ENCODE peak calls at places on chromosomes 12 and 14, in nine cellular contexts. X is PC-9, K is right atrium auricular region, P is MM.1S, O is PC-3, U is OCI-LY7, R is stomach, M is heart right ventricle, N is mucosa of descending colon. F is an unnamed sample.

GRCh38 chr12:54082402-54082892 is 28.8 kb downstream of the HOXC4 start:
- DNase-seq in X (no peak), K (no peak), P (peak), O (no peak), U (peak), R (peak), M (no peak), N (peak), F (no peak)

GRCh38 chr14:104420990-104421389 is 158.6 kb upstream of the C14orf180 start:
- DNase-seq in X (no peak), K (peak), P (no peak), O (no peak), U (no peak), R (no peak), M (no peak), N (no peak), F (peak)

GRCh38 chr12:53750812-53751335 is 905 bp downstream of the CISTR start:
- DNase-seq in X (no peak), K (no peak), P (no peak), O (no peak), U (peak), R (no peak), M (peak), N (peak), F (peak)

GRCh38 chr12:104498211-104498801 is 41.6 kb downstream of the CHST11 start:
- DNase-seq in X (no peak), K (no peak), P (no peak), O (no peak), U (no peak), R (no peak), M (no peak), N (no peak), F (no peak)

GRCh38 chr14:102775855-102776760 is 1.1 kb upstream of the TRAF3 start:
- DNase-seq in X (peak), K (no peak), P (no peak), O (peak), U (no peak), R (peak), M (no peak), N (peak), F (peak)

GRCh38 chr12:103505371-103506236 is 9.8 kb upstream of the C12orf42 start:
- DNase-seq in X (no peak), K (no peak), P (peak), O (peak), U (no peak), R (no peak), M (no peak), N (no peak), F (peak)

GRCh38 chr14:96268426-96269358 is 12.7 kb downstream of the BDKRB1 start:
- DNase-seq in X (peak), K (peak), P (no peak), O (peak), U (no peak), R (no peak), M (peak), N (peak), F (no peak)

GRCh38 chr14:87617079-87617478 is 375.9 kb downstream of the GALC start:
- DNase-seq in X (no peak), K (no peak), P (no peak), O (no peak), U (peak), R (no peak), M (no peak), N (no peak), F (no peak)

GRCh38 chr14:66468778-66469367 is 17.3 kb upstream of the CCDC196 start:
- DNase-seq in X (no peak), K (no peak), P (no peak), O (no peak), U (peak), R (no peak), M (no peak), N (no peak), F (no peak)

GRCh38 chr14:72045885-72046284 is 113.7 kb downstream of the RGS6 start:
- DNase-seq in X (no peak), K (no peak), P (no peak), O (no peak), U (no peak), R (no peak), M (no peak), N (no peak), F (no peak)

GRCh38 chr12:53862831-53863230 is 75.8 kb upstream of the HOXC13 start:
- DNase-seq in X (peak), K (no peak), P (no peak), O (peak), U (no peak), R (no peak), M (no peak), N (no peak), F (no peak)

GRCh38 chr12:42162198-42162597 is 17.5 kb upstream of the GXYLT1 start:
- DNase-seq in X (no peak), K (no peak), P (no peak), O (peak), U (no peak), R (no peak), M (no peak), N (no peak), F (no peak)

GRCh38 chr14:66752109-66752508 is 244.2 kb downstream of the GPHN start:
- DNase-seq in X (no peak), K (no peak), P (no peak), O (no peak), U (no peak), R (no peak), M (no peak), N (no peak), F (no peak)

GRCh38 chr12:90712671-90713070 is 242.3 kb downstream of the CCER1 start:
- DNase-seq in X (no peak), K (no peak), P (no peak), O (peak), U (no peak), R (no peak), M (no peak), N (no peak), F (no peak)

GRCh38 chr12:561116-561705 is 101.5 kb downstream of the B4GALNT3 start:
- DNase-seq in X (no peak), K (no peak), P (no peak), O (no peak), U (no peak), R (no peak), M (no peak), N (peak), F (no peak)

GRCh38 chr14:69580009-69580577 is 5.4 kb upstream of the CCDC177 start:
- DNase-seq in X (peak), K (peak), P (peak), O (peak), U (peak), R (peak), M (no peak), N (no peak), F (no peak)

GRCh38 chr14:37232907-37233481 is 35.3 kb downstream of the MIPOL1 start:
- DNase-seq in X (peak), K (no peak), P (peak), O (peak), U (peak), R (no peak), M (no peak), N (no peak), F (peak)

GRCh38 chr14:96198430-96199133 is 6.1 kb upstream of the BDKRB2 start:
- DNase-seq in X (no peak), K (no peak), P (no peak), O (no peak), U (no peak), R (no peak), M (no peak), N (no peak), F (no peak)

GRCh38 chr14:96051642-96052540 is 12.7 kb downstream of the C14orf132 start:
- DNase-seq in X (no peak), K (no peak), P (peak), O (peak), U (peak), R (peak), M (no peak), N (no peak), F (peak)

GRCh38 chr12:124337628-124338027 is 42.7 kb downstream of the RFLNA start:
- DNase-seq in X (no peak), K (no peak), P (no peak), O (no peak), U (no peak), R (no peak), M (no peak), N (no peak), F (no peak)

GRCh38 chr14:68507544-68508081 is 285.3 kb downstream of the ZFP36L1 start:
- DNase-seq in X (no peak), K (no peak), P (no peak), O (no peak), U (peak), R (no peak), M (no peak), N (no peak), F (no peak)

GRCh38 chr14:59069455-59069854 is 119.0 kb upstream of the DAAM1 start:
- DNase-seq in X (no peak), K (no peak), P (no peak), O (no peak), U (no peak), R (no peak), M (no peak), N (no peak), F (no peak)

GRCh38 chr12:230925-231671 is 17.1 kb upstream of the SLC6A12 start:
- DNase-seq in X (no peak), K (no peak), P (no peak), O (no peak), U (no peak), R (no peak), M (no peak), N (no peak), F (no peak)

GRCh38 chr14:25953532-25954144 is 644.2 kb downstream of the NOVA1 start:
- DNase-seq in X (no peak), K (no peak), P (no peak), O (peak), U (no peak), R (no peak), M (no peak), N (no peak), F (no peak)

GRCh38 chr14:61694830-61695694 is at the start of gene HIF1A:
- DNase-seq in X (peak), K (peak), P (peak), O (peak), U (peak), R (peak), M (peak), N (peak), F (peak)

GRCh38 chr14:58960945-58961731 is 227.3 kb upstream of the DAAM1 start:
- DNase-seq in X (no peak), K (no peak), P (no peak), O (no peak), U (no peak), R (no peak), M (no peak), N (no peak), F (no peak)

GRCh38 chr12:123963829-123964228 is 8.8 kb downstream of the CCDC92 start:
- DNase-seq in X (no peak), K (no peak), P (no peak), O (no peak), U (no peak), R (no peak), M (no peak), N (no peak), F (no peak)

GRCh38 chr14:55500219-55500701 is 59.8 kb upstream of the TBPL2 start:
- DNase-seq in X (no peak), K (no peak), P (no peak), O (no peak), U (no peak), R (no peak), M (no peak), N (no peak), F (no peak)

GRCh38 chr12:111677186-111677585 is 8.6 kb downstream of the BRAP start:
- DNase-seq in X (no peak), K (no peak), P (no peak), O (no peak), U (no peak), R (no peak), M (no peak), N (no peak), F (no peak)

GRCh38 chr12:111672822-111673381 is 12.9 kb downstream of the BRAP start:
- DNase-seq in X (no peak), K (no peak), P (no peak), O (no peak), U (no peak), R (no peak), M (no peak), N (no peak), F (no peak)

GRCh38 chr12:111673503-111673902 is 12.3 kb downstream of the BRAP start:
- DNase-seq in X (no peak), K (no peak), P (no peak), O (peak), U (peak), R (no peak), M (no peak), N (no peak), F (peak)
- TF ChIP-seq CTCF in X (peak), K (peak), P (no peak), O (peak), U (peak), R (peak), M (peak), N (no peak), F (peak)

GRCh38 chr12:47377414-47378221 is 297.9 kb upstream of the AMIGO2 start:
- DNase-seq in X (no peak), K (peak), P (no peak), O (peak), U (no peak), R (peak), M (peak), N (peak), F (no peak)
- TF ChIP-seq CTCF in X (no peak), K (no peak), P (no peak), O (no peak), U (no peak), R (no peak), M (no peak), N (no peak), F (no peak)

GRCh38 chr12:94649349-94650142 is 811 bp downstream of the TMCC3 start:
- DNase-seq in X (no peak), K (no peak), P (peak), O (peak), U (no peak), R (peak), M (peak), N (peak), F (peak)

GRCh38 chr12:94648578-94648977 is 1.8 kb downstream of the TMCC3 start:
- DNase-seq in X (peak), K (no peak), P (no peak), O (peak), U (no peak), R (no peak), M (no peak), N (no peak), F (no peak)

GRCh38 chr12:94644622-94645021 is 5.7 kb downstream of the TMCC3 start:
- DNase-seq in X (peak), K (no peak), P (no peak), O (peak), U (no peak), R (no peak), M (no peak), N (no peak), F (peak)

GRCh38 chr12:94650143-94651056 is at the start of gene TMCC3:
- DNase-seq in X (no peak), K (no peak), P (peak), O (peak), U (no peak), R (peak), M (peak), N (peak), F (peak)
- TF ChIP-seq CTCF in X (no peak), K (no peak), P (no peak), O (no peak), U (no peak), R (no peak), M (no peak), N (no peak), F (no peak)

GRCh38 chr12:12609692-12610091 is 2.0 kb upstream of the CREBL2 start:
- DNase-seq in X (no peak), K (no peak), P (no peak), O (no peak), U (no peak), R (no peak), M (no peak), N (no peak), F (no peak)

GRCh38 chr12:12610711-12611110 is 965 bp upstream of the CREBL2 start:
- DNase-seq in X (no peak), K (no peak), P (no peak), O (no peak), U (no peak), R (no peak), M (no peak), N (no peak), F (no peak)

GRCh38 chr12:12606793-12607589 is 4.7 kb upstream of the CREBL2 start:
- DNase-seq in X (peak), K (no peak), P (no peak), O (peak), U (no peak), R (no peak), M (no peak), N (no peak), F (peak)

GRCh38 chr12:12611512-12612306 is at the start of gene CREBL2:
- DNase-seq in X (peak), K (peak), P (peak), O (peak), U (peak), R (peak), M (peak), N (peak), F (peak)

DNA sequence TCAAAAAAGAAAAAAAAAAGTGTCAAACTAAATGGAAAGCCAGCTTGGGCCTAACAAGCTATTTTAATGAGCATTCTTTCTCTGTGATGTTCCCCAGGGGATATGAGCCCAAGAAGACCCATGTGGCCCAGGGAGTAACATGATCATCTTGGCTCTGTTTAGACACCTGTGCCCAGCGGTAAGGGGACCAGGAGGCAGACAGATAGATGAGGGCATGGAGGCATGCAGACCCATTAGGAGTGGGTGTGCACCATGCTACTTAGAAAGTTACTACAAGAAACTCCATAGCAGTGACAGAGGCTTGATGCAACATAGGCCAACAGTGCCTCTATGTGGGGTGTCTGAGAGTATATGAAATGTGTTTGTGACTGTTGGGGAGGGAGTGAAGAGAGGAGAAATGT is 3.1 kb upstream of the CREBL2 start:
- DNase-seq in X (peak), K (no peak), P (no peak), O (peak), U (peak), R (no peak), M (no peak), N (no peak), F (peak)
- TF ChIP-seq CTCF in X (peak), K (no peak), P (no peak), O (peak), U (peak), R (no peak), M (peak), N (no peak), F (peak)

GRCh38 chr12:63967358-63967757 is 122.9 kb downstream of the SRGAP1 start:
- DNase-seq in X (no peak), K (no peak), P (no peak), O (peak), U (no peak), R (no peak), M (no peak), N (no peak), F (no peak)
- TF ChIP-seq CTCF in X (no peak), K (no peak), P (no peak), O (no peak), U (no peak), R (no peak), M (no peak), N (no peak), F (no peak)

GRCh38 chr12:52307836-52308806 is 13.1 kb downstream of the KRT83 start:
- DNase-seq in X (peak), K (no peak), P (no peak), O (peak), U (no peak), R (peak), M (peak), N (no peak), F (peak)
- TF ChIP-seq CTCF in X (no peak), K (peak), P (no peak), O (no peak), U (no peak), R (peak), M (peak), N (no peak), F (no peak)

GRCh38 chr12:128387811-128388422 is 120.9 kb downstream of the TMEM132C start:
- DNase-seq in X (no peak), K (peak), P (no peak), O (peak), U (peak), R (peak), M (peak), N (no peak), F (peak)
- TF ChIP-seq CTCF in X (peak), K (peak), P (peak), O (peak), U (peak), R (peak), M (peak), N (peak), F (peak)

DNA sequence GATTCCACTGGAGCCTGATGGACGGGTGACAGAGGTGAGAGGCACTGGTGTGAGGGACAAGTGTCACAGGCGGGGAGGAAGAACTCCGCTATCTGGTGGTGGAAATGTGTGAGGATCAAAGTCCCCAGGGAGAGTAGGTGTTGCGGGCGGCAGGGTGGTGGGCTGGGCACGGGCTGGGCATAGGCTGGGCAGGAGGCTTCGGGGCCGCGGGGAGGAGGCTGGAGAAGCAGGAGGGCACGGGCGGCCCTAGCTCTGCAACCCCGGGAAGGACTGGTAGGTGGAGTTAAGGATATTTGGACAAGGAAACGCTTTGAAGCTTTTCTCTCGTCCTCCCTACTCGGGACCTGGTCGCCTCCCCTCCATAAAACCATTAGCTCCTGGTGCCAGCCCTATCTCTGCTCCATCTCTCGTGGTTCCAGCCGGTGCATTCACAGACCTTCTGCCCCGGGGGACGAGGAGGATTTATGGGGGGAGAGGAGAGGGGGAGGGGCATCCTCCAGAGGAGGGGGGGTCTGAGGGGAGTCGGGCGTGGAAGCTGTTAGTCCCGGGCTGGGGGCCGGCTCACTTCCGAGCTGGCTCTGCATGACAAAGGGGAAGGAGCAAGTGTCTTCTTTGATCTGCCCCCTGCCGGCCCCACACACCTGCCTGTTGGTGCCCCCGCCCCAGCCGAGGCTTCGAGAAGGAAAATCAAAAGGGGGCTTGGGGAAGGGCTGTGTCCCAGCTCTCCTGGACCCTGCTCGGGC is 478 bp downstream of the WNT5B start:
- DNase-seq in X (no peak), K (no peak), P (no peak), O (no peak), U (peak), R (no peak), M (no peak), N (no peak), F (peak)
- TF ChIP-seq CTCF in X (no peak), K (no peak), P (no peak), O (peak), U (peak), R (no peak), M (no peak), N (no peak), F (peak)